ENCODE peak calls at places on chromosomes 2 and 18, in nine cellular contexts. One of them, this sample, is unnamed.

GRCh38 chr2:239464166-239465016 is 63.6 kb upstream of the HDAC4 start:
- DNase-seq in kidney epithelial cell: no peak
- DNase-seq in upper lobe of left lung: peak
- DNase-seq in brain microvascular endothelial cell: no peak
- DNase-seq in choroid plexus epithelial cell: no peak
- DNase-seq in IMR-90: no peak
- DNase-seq in cardiac fibroblast: no peak
- DNase-seq in stomach: no peak
- DNase-seq in progenitor cell of endocrine pancreas: no peak
- DNase-seq in this sample: peak

GRCh38 chr2:46273225-46273863 is 23.9 kb upstream of the EPAS1 start:
- DNase-seq in choroid plexus epithelial cell: peak
- DNase-seq in brain microvascular endothelial cell: peak
- DNase-seq in progenitor cell of endocrine pancreas: no peak
- DNase-seq in kidney epithelial cell: no peak
- DNase-seq in upper lobe of left lung: no peak
- DNase-seq in IMR-90: no peak
- DNase-seq in cardiac fibroblast: peak
- DNase-seq in stomach: no peak
- DNase-seq in this sample: no peak

GRCh38 chr2:235132641-235133040 is 180.8 kb downstream of the SH3BP4 start:
- DNase-seq in brain microvascular endothelial cell: no peak
- DNase-seq in choroid plexus epithelial cell: no peak
- DNase-seq in cardiac fibroblast: no peak
- DNase-seq in upper lobe of left lung: no peak
- DNase-seq in stomach: no peak
- DNase-seq in kidney epithelial cell: no peak
- DNase-seq in progenitor cell of endocrine pancreas: no peak
- DNase-seq in IMR-90: no peak
- DNase-seq in this sample: no peak

GRCh38 chr2:154697422-154698237 is 865 bp upstream of the KCNJ3 start:
- DNase-seq in stomach: peak
- DNase-seq in IMR-90: no peak
- DNase-seq in cardiac fibroblast: no peak
- DNase-seq in choroid plexus epithelial cell: no peak
- DNase-seq in kidney epithelial cell: no peak
- DNase-seq in progenitor cell of endocrine pancreas: peak
- DNase-seq in upper lobe of left lung: no peak
- DNase-seq in brain microvascular endothelial cell: no peak
- DNase-seq in this sample: no peak

GRCh38 chr2:142140434-142140845 is 9.6 kb upstream of the LRP1B start:
- DNase-seq in progenitor cell of endocrine pancreas: no peak
- DNase-seq in stomach: no peak
- DNase-seq in kidney epithelial cell: no peak
- DNase-seq in brain microvascular endothelial cell: no peak
- DNase-seq in cardiac fibroblast: peak
- DNase-seq in IMR-90: peak
- DNase-seq in upper lobe of left lung: no peak
- DNase-seq in choroid plexus epithelial cell: peak
- DNase-seq in this sample: no peak

GRCh38 chr2:30301551-30301950 is 70.2 kb downstream of the LBH start:
- DNase-seq in IMR-90: peak
- DNase-seq in progenitor cell of endocrine pancreas: no peak
- DNase-seq in cardiac fibroblast: no peak
- DNase-seq in upper lobe of left lung: no peak
- DNase-seq in kidney epithelial cell: no peak
- DNase-seq in choroid plexus epithelial cell: no peak
- DNase-seq in brain microvascular endothelial cell: peak
- DNase-seq in stomach: no peak
- DNase-seq in this sample: no peak

GRCh38 chr18:32095571-32096229 is 4.0 kb downstream of the RNF138 start:
- DNase-seq in brain microvascular endothelial cell: no peak
- DNase-seq in upper lobe of left lung: no peak
- DNase-seq in cardiac fibroblast: no peak
- DNase-seq in kidney epithelial cell: no peak
- DNase-seq in IMR-90: no peak
- DNase-seq in progenitor cell of endocrine pancreas: no peak
- DNase-seq in choroid plexus epithelial cell: no peak
- DNase-seq in stomach: no peak
- DNase-seq in this sample: no peak

GRCh38 chr2:19812166-19812565 is 89.6 kb downstream of the TTC32 start:
- DNase-seq in cardiac fibroblast: no peak
- DNase-seq in kidney epithelial cell: no peak
- DNase-seq in upper lobe of left lung: no peak
- DNase-seq in progenitor cell of endocrine pancreas: no peak
- DNase-seq in stomach: no peak
- DNase-seq in brain microvascular endothelial cell: no peak
- DNase-seq in IMR-90: no peak
- DNase-seq in choroid plexus epithelial cell: no peak
- DNase-seq in this sample: no peak

GRCh38 chr2:65381607-65382032 is 50.8 kb downstream of the SPRED2 start:
- DNase-seq in upper lobe of left lung: no peak
- DNase-seq in cardiac fibroblast: no peak
- DNase-seq in stomach: no peak
- DNase-seq in IMR-90: no peak
- DNase-seq in brain microvascular endothelial cell: no peak
- DNase-seq in progenitor cell of endocrine pancreas: no peak
- DNase-seq in kidney epithelial cell: no peak
- DNase-seq in choroid plexus epithelial cell: no peak
- DNase-seq in this sample: no peak

GRCh38 chr2:107285621-107286303 is 399.8 kb upstream of the ST6GAL2 start:
- DNase-seq in stomach: no peak
- DNase-seq in kidney epithelial cell: no peak
- DNase-seq in upper lobe of left lung: no peak
- DNase-seq in progenitor cell of endocrine pancreas: no peak
- DNase-seq in choroid plexus epithelial cell: no peak
- DNase-seq in IMR-90: no peak
- DNase-seq in cardiac fibroblast: no peak
- DNase-seq in brain microvascular endothelial cell: no peak
- DNase-seq in this sample: no peak

GRCh38 chr2:28436525-28437051 is 43.9 kb downstream of the FOSL2 start:
- DNase-seq in choroid plexus epithelial cell: no peak
- DNase-seq in brain microvascular endothelial cell: no peak
- DNase-seq in upper lobe of left lung: no peak
- DNase-seq in cardiac fibroblast: no peak
- DNase-seq in IMR-90: no peak
- DNase-seq in stomach: no peak
- DNase-seq in progenitor cell of endocrine pancreas: no peak
- DNase-seq in kidney epithelial cell: no peak
- DNase-seq in this sample: no peak

GRCh38 chr2:101429453-101429852 is 42.1 kb upstream of the CREG2 start:
- DNase-seq in stomach: no peak
- DNase-seq in IMR-90: no peak
- DNase-seq in brain microvascular endothelial cell: no peak
- DNase-seq in cardiac fibroblast: no peak
- DNase-seq in kidney epithelial cell: no peak
- DNase-seq in progenitor cell of endocrine pancreas: no peak
- DNase-seq in upper lobe of left lung: no peak
- DNase-seq in choroid plexus epithelial cell: no peak
- DNase-seq in this sample: no peak

GRCh38 chr2:101428413-101429176 is 41.3 kb upstream of the CREG2 start:
- DNase-seq in IMR-90: no peak
- DNase-seq in brain microvascular endothelial cell: no peak
- DNase-seq in choroid plexus epithelial cell: no peak
- DNase-seq in kidney epithelial cell: no peak
- DNase-seq in stomach: no peak
- DNase-seq in progenitor cell of endocrine pancreas: no peak
- DNase-seq in cardiac fibroblast: no peak
- DNase-seq in upper lobe of left lung: no peak
- DNase-seq in this sample: no peak

GRCh38 chr2:101431486-101431885 is 43.4 kb downstream of the RFX8 start:
- DNase-seq in kidney epithelial cell: no peak
- DNase-seq in progenitor cell of endocrine pancreas: no peak
- DNase-seq in IMR-90: no peak
- DNase-seq in cardiac fibroblast: no peak
- DNase-seq in choroid plexus epithelial cell: no peak
- DNase-seq in brain microvascular endothelial cell: no peak
- DNase-seq in upper lobe of left lung: no peak
- DNase-seq in stomach: no peak
- DNase-seq in this sample: no peak

GRCh38 chr2:101427743-101428142 is 40.4 kb upstream of the CREG2 start:
- DNase-seq in choroid plexus epithelial cell: no peak
- DNase-seq in IMR-90: no peak
- DNase-seq in stomach: no peak
- DNase-seq in brain microvascular endothelial cell: no peak
- DNase-seq in kidney epithelial cell: no peak
- DNase-seq in upper lobe of left lung: no peak
- DNase-seq in cardiac fibroblast: no peak
- DNase-seq in progenitor cell of endocrine pancreas: no peak
- DNase-seq in this sample: no peak

GRCh38 chr2:101430161-101430560 is 42.9 kb upstream of the CREG2 start:
- DNase-seq in progenitor cell of endocrine pancreas: no peak
- DNase-seq in cardiac fibroblast: no peak
- DNase-seq in choroid plexus epithelial cell: no peak
- DNase-seq in IMR-90: no peak
- DNase-seq in brain microvascular endothelial cell: no peak
- DNase-seq in upper lobe of left lung: no peak
- DNase-seq in kidney epithelial cell: no peak
- DNase-seq in stomach: no peak
- DNase-seq in this sample: no peak
- TF ChIP-seq CTCF in progenitor cell of endocrine pancreas: no peak
- TF ChIP-seq CTCF in cardiac fibroblast: no peak
- TF ChIP-seq CTCF in choroid plexus epithelial cell: no peak
- TF ChIP-seq CTCF in IMR-90: no peak
- TF ChIP-seq CTCF in brain microvascular endothelial cell: no peak
- TF ChIP-seq CTCF in upper lobe of left lung: no peak
- TF ChIP-seq CTCF in kidney epithelial cell: no peak
- TF ChIP-seq CTCF in stomach: no peak
- TF ChIP-seq CTCF in this sample: no peak

DNA sequence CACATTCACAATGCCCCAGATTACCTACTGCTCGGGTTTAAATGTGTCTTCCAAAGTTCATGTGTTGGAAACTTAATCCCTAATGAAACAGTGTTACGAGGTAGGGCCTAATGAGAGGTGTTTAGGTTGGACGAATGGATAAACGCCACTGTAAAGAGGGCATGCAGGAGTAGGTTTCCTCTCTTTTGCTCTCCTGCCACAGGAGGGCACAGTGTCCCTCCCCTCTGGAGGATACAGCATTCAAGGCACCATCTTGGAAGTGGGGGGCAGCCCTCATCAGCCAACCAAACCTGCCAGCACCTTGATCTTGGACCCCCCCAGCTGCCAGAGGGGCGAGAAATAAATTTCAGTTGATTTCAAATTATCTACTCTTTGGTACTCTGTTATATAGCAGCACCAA is 103.5 kb downstream of the TSHZ1 start:
- DNase-seq in stomach: no peak
- DNase-seq in cardiac fibroblast: no peak
- DNase-seq in kidney epithelial cell: no peak
- DNase-seq in brain microvascular endothelial cell: no peak
- DNase-seq in progenitor cell of endocrine pancreas: no peak
- DNase-seq in upper lobe of left lung: no peak
- DNase-seq in choroid plexus epithelial cell: no peak
- DNase-seq in IMR-90: no peak
- DNase-seq in this sample: no peak
- TF ChIP-seq CTCF in stomach: no peak
- TF ChIP-seq CTCF in cardiac fibroblast: no peak
- TF ChIP-seq CTCF in kidney epithelial cell: peak
- TF ChIP-seq CTCF in brain microvascular endothelial cell: peak
- TF ChIP-seq CTCF in progenitor cell of endocrine pancreas: no peak
- TF ChIP-seq CTCF in upper lobe of left lung: no peak
- TF ChIP-seq CTCF in choroid plexus epithelial cell: peak
- TF ChIP-seq CTCF in IMR-90: peak
- TF ChIP-seq CTCF in this sample: no peak

GRCh38 chr2:228731517-228731916 is 539.6 kb downstream of the PID1 start:
- DNase-seq in choroid plexus epithelial cell: peak
- DNase-seq in upper lobe of left lung: no peak
- DNase-seq in IMR-90: peak
- DNase-seq in brain microvascular endothelial cell: peak
- DNase-seq in cardiac fibroblast: peak
- DNase-seq in progenitor cell of endocrine pancreas: no peak
- DNase-seq in kidney epithelial cell: peak
- DNase-seq in stomach: no peak
- DNase-seq in this sample: no peak
- TF ChIP-seq CTCF in choroid plexus epithelial cell: no peak
- TF ChIP-seq CTCF in upper lobe of left lung: no peak
- TF ChIP-seq CTCF in IMR-90: no peak
- TF ChIP-seq CTCF in brain microvascular endothelial cell: no peak
- TF ChIP-seq CTCF in cardiac fibroblast: no peak
- TF ChIP-seq CTCF in progenitor cell of endocrine pancreas: no peak
- TF ChIP-seq CTCF in kidney epithelial cell: no peak
- TF ChIP-seq CTCF in stomach: no peak
- TF ChIP-seq CTCF in this sample: no peak

GRCh38 chr2:10303174-10303633 is 500 bp downstream of the HPCAL1 start:
- DNase-seq in upper lobe of left lung: no peak
- DNase-seq in choroid plexus epithelial cell: peak
- DNase-seq in stomach: peak
- DNase-seq in kidney epithelial cell: no peak
- DNase-seq in brain microvascular endothelial cell: no peak
- DNase-seq in progenitor cell of endocrine pancreas: peak
- DNase-seq in cardiac fibroblast: no peak
- DNase-seq in IMR-90: no peak
- DNase-seq in this sample: no peak

GRCh38 chr2:10305254-10305635 is 2.5 kb downstream of the HPCAL1 start:
- DNase-seq in brain microvascular endothelial cell: no peak
- DNase-seq in IMR-90: no peak
- DNase-seq in kidney epithelial cell: no peak
- DNase-seq in progenitor cell of endocrine pancreas: no peak
- DNase-seq in stomach: no peak
- DNase-seq in cardiac fibroblast: peak
- DNase-seq in upper lobe of left lung: no peak
- DNase-seq in choroid plexus epithelial cell: peak
- DNase-seq in this sample: no peak

GRCh38 chr2:10304458-10305253 is 2.0 kb downstream of the HPCAL1 start:
- DNase-seq in upper lobe of left lung: no peak
- DNase-seq in cardiac fibroblast: no peak
- DNase-seq in brain microvascular endothelial cell: no peak
- DNase-seq in IMR-90: no peak
- DNase-seq in choroid plexus epithelial cell: no peak
- DNase-seq in kidney epithelial cell: no peak
- DNase-seq in stomach: no peak
- DNase-seq in progenitor cell of endocrine pancreas: no peak
- DNase-seq in this sample: no peak

GRCh38 chr2:10302479-10303173 is at the start of gene HPCAL1:
- DNase-seq in upper lobe of left lung: peak
- DNase-seq in kidney epithelial cell: no peak
- DNase-seq in brain microvascular endothelial cell: peak
- DNase-seq in stomach: peak
- DNase-seq in progenitor cell of endocrine pancreas: peak
- DNase-seq in choroid plexus epithelial cell: peak
- DNase-seq in IMR-90: peak
- DNase-seq in cardiac fibroblast: peak
- DNase-seq in this sample: peak

DNA sequence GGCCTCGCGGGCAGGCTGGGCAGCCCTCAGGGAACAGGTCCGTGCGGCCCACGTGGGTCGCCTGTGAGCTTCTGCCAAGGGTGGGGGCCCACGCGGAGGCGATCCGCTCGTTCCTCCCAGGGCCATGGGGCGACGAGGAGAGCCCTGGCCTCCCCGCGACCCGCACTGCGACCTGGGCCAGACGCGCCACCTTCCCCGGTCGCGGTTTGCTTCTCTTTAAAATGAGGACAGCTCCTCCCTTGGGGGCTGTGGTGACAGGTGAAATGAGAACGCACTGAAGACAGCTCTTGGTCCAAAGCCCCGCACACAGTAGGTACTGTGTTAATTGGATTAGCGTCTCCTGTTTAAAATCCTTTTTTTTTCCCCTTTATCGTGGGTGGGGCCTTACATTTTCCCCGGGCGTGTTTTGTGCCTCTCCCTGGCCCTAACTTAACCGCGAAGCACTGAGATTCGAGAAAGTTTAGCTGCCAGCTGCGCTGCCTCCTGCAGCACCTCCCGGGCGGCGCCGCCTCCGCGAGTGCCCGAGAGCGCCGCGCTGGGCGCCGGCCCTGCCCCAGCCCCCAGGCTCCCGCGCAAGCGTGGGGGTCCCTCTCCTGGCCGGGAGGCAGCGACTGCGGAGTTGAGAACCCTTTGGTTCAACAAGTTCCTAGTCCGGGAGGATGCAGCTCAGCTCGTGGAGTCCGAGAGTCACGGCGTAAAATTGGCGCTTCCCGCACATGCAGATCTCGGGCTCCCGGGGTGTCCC is 1.1 kb downstream of the HPCAL1 start:
- DNase-seq in kidney epithelial cell: no peak
- DNase-seq in IMR-90: peak
- DNase-seq in brain microvascular endothelial cell: no peak
- DNase-seq in stomach: peak
- DNase-seq in upper lobe of left lung: peak
- DNase-seq in choroid plexus epithelial cell: peak
- DNase-seq in progenitor cell of endocrine pancreas: peak
- DNase-seq in cardiac fibroblast: peak
- DNase-seq in this sample: peak
- TF ChIP-seq CTCF in kidney epithelial cell: no peak
- TF ChIP-seq CTCF in IMR-90: peak
- TF ChIP-seq CTCF in brain microvascular endothelial cell: peak
- TF ChIP-seq CTCF in stomach: no peak
- TF ChIP-seq CTCF in upper lobe of left lung: no peak
- TF ChIP-seq CTCF in choroid plexus epithelial cell: peak
- TF ChIP-seq CTCF in progenitor cell of endocrine pancreas: peak
- TF ChIP-seq CTCF in cardiac fibroblast: no peak
- TF ChIP-seq CTCF in this sample: no peak

This sample was measured in activated B cell treated with CpG ODN at 0.5 μM for 24 hours.